ENCODE peak calls at places on chromosomes 7 and 10, in five cellular contexts. H, J, T, A and W are unnamed samples.

GRCh38 chr7:152594801-152595200 is 81.1 kb downstream of the XRCC2 start:
- DNase-seq in H (no peak), J (no peak), T (no peak), A (no peak), W (no peak)

GRCh38 chr7:691361-692045 is 35.0 kb upstream of the DNAAF5 start:
- DNase-seq in H (no peak), J (no peak), T (no peak), A (no peak), W (no peak)

GRCh38 chr7:126483972-126484371 is 768.8 kb downstream of the GRM8 start:
- DNase-seq in H (no peak), J (no peak), T (no peak), A (no peak), W (no peak)

GRCh38 chr7:95686109-95686508 is 86.2 kb upstream of the DYNC1I1 start:
- DNase-seq in H (peak), J (peak), T (peak), A (peak), W (no peak)

GRCh38 chr10:122461367-122461728 is at the start of gene HTRA1:
- DNase-seq in H (no peak), J (no peak), T (peak), A (peak), W (peak)

GRCh38 chr10:16779375-16779774 is 37.8 kb downstream of the RSU1 start:
- DNase-seq in H (no peak), J (no peak), T (peak), A (no peak), W (no peak)

GRCh38 chr10:131701131-131701947 is 199.5 kb upstream of the PPP2R2D start:
- DNase-seq in H (no peak), J (no peak), T (no peak), A (no peak), W (peak)

GRCh38 chr10:11881477-11882417 is 58.6 kb downstream of the PROSER2 start:
- DNase-seq in H (no peak), J (no peak), T (no peak), A (peak), W (no peak)

GRCh38 chr10:123766012-123766411 is 99.9 kb downstream of the GPR26 start:
- DNase-seq in H (no peak), J (no peak), T (no peak), A (no peak), W (no peak)

GRCh38 chr10:106857728-106858127 is 306.8 kb downstream of the SORCS1 start:
- DNase-seq in H (no peak), J (no peak), T (no peak), A (no peak), W (no peak)

GRCh38 chr10:6786579-6787031 is 206.5 kb upstream of the PRKCQ start:
- DNase-seq in H (no peak), J (peak), T (peak), A (no peak), W (no peak)

GRCh38 chr7:154869436-154869835 is 133.5 kb downstream of the PAXIP1 start:
- DNase-seq in H (no peak), J (no peak), T (no peak), A (no peak), W (no peak)

GRCh38 chr10:12633776-12634390 is 284.5 kb downstream of the CAMK1D start:
- DNase-seq in H (no peak), J (no peak), T (no peak), A (no peak), W (no peak)

GRCh38 chr7:43646603-43647313 is 63.9 kb downstream of the STK17A start:
- DNase-seq in H (no peak), J (no peak), T (peak), A (peak), W (no peak)

GRCh38 chr7:31782411-31782991 is 95.5 kb downstream of the PPP1R17 start:
- DNase-seq in H (no peak), J (no peak), T (peak), A (peak), W (no peak)

GRCh38 chr7:37182011-37182478 is 266.6 kb downstream of the ELMO1 start:
- DNase-seq in H (peak), J (peak), T (peak), A (peak), W (peak)

GRCh38 chr10:49512121-49512809 is 26.7 kb downstream of the ERCC6 start:
- DNase-seq in H (no peak), J (no peak), T (peak), A (peak), W (no peak)

GRCh38 chr10:19250542-19250941 is 201.9 kb downstream of the MALRD1 start:
- DNase-seq in H (no peak), J (peak), T (peak), A (peak), W (no peak)

GRCh38 chr10:117654105-117654504 is 111.6 kb downstream of the EMX2 start:
- DNase-seq in H (no peak), J (no peak), T (no peak), A (no peak), W (no peak)

GRCh38 chr10:124649209-124649608 is 95.0 kb downstream of the FAM53B start:
- DNase-seq in H (no peak), J (no peak), T (no peak), A (no peak), W (no peak)

GRCh38 chr10:110959379-110960332 is 40.3 kb downstream of the SHOC2 start:
- DNase-seq in H (no peak), J (no peak), T (no peak), A (no peak), W (no peak)

GRCh38 chr10:132129431-132129830 is 57.3 kb upstream of the DPYSL4 start:
- DNase-seq in H (no peak), J (no peak), T (peak), A (no peak), W (peak)

GRCh38 chr7:100897111-100897608 is 1.5 kb upstream of the ACHE start:
- DNase-seq in H (no peak), J (no peak), T (peak), A (peak), W (peak)

GRCh38 chr7:75835688-75836285 is 22.2 kb upstream of the CCL24 start:
- DNase-seq in H (no peak), J (no peak), T (no peak), A (no peak), W (no peak)

GRCh38 chr10:110651044-110651958 is 7.2 kb downstream of the RBM20 start:
- DNase-seq in H (no peak), J (peak), T (no peak), A (no peak), W (no peak)

GRCh38 chr10:106866244-106866845 is 298.2 kb downstream of the SORCS1 start:
- DNase-seq in H (no peak), J (no peak), T (no peak), A (no peak), W (no peak)

DNA sequence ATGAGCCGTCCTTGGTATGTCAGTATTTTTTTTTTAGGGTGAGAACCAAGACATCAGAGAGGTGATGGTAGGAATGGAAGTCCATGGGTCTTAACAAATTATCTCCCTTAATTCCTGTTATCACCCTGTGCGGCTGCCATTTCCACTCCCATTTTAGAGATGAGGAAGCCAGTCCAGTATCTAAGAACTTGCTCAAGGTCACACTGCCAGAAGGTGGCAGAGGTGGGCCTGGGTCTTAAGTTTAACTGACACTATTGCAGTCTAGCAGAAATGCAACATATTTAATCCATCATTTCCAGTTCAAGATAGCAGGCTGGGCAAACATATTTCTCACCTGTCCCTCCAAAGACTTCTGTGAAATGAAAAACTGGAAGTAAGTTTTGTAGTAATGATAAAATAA is 108.3 kb downstream of the GLI3 start:
- DNase-seq in H (no peak), J (no peak), T (peak), A (peak), W (no peak)
- TF ChIP-seq CTCF in H (no peak), J (peak), T (peak), A (peak), W (no peak)

DNA sequence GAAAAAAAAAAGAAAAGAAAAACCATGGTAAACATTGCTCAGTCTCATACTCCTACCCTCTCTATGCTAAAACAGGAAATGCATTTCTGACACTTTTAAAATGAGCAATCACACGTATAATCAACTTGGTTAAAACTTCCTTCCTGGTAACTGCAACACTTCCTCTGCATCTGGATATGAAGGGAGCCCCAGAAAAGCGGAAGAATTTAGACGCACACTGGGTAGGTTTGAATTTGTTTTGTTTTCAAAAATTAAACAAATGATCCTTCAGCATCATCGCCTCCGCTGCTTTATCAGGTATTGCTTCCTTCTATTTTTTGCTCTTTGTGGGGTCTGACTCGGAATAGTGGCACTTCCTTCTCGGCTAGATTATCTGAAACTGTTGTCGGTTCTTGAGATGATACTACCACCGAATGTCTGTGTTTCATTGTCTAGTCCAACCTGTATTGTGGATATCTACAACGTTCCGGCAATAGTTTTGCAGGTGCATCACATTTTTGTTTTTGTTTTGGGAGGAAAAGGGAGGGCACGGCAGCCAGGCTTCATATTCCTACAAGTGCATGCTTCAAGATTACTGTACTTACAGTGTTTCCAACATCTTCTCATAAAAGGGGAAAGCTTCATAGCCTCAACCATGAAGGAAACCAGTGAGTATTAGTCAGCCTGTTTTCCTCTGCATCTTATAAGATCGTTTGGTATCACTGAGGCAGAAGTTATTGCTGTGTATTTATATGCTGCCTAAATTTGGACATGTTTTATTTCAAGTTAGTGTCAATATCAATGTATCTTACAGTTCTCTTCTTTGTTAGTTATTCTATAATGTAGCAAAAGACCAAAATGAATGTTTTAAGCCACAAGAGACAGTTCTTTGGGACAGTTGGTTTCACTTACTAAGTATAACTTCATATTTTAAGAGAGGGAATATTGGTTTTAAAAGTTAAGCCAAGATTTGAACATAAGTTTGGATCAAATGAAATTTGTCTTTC is at the start of gene PIK3CG:
- DNase-seq in H (peak), J (no peak), T (peak), A (no peak), W (no peak)
- H3K4me3 ChIP-seq in H (peak), J (no peak), T (no peak), A (no peak), W (peak)

GRCh38 chr10:9081253-9081652 is 1026.8 kb downstream of the GATA3 start:
- DNase-seq in H (no peak), J (no peak), T (no peak), A (peak), W (no peak)
- H3K27ac ChIP-seq in H (no peak), J (no peak), T (no peak), A (no peak), W (no peak)

GRCh38 chr10:84201244-84201606 is 6.9 kb downstream of the CDHR1 start:
- DNase-seq in H (no peak), J (no peak), T (no peak), A (no peak), W (no peak)
- TF ChIP-seq CTCF in H (no peak), J (no peak), T (no peak), A (no peak), W (no peak)

GRCh38 chr7:45979275-45980180 is 58.5 kb upstream of the IGFBP3 start:
- DNase-seq in H (no peak), J (no peak), T (no peak), A (no peak), W (no peak)

GRCh38 chr7:45976485-45976856 is 55.4 kb upstream of the IGFBP3 start:
- DNase-seq in H (no peak), J (no peak), T (no peak), A (no peak), W (no peak)

GRCh38 chr7:45977256-45977655 is 56.2 kb upstream of the IGFBP3 start:
- DNase-seq in H (no peak), J (no peak), T (no peak), A (no peak), W (no peak)

GRCh38 chr7:45978731-45979211 is 57.7 kb upstream of the IGFBP3 start:
- DNase-seq in H (no peak), J (no peak), T (peak), A (no peak), W (no peak)

GRCh38 chr7:45978010-45978681 is 57.1 kb upstream of the IGFBP3 start:
- DNase-seq in H (no peak), J (peak), T (peak), A (peak), W (no peak)
- H3K4me3 ChIP-seq in H (no peak), J (peak), T (no peak), A (peak), W (no peak)

GRCh38 chr7:29087840-29088169 is 58.5 kb downstream of the CPVL start:
- DNase-seq in H (no peak), J (no peak), T (no peak), A (no peak), W (no peak)
- H3K27ac ChIP-seq in H (no peak), J (no peak), T (peak), A (no peak), W (peak)

DNA sequence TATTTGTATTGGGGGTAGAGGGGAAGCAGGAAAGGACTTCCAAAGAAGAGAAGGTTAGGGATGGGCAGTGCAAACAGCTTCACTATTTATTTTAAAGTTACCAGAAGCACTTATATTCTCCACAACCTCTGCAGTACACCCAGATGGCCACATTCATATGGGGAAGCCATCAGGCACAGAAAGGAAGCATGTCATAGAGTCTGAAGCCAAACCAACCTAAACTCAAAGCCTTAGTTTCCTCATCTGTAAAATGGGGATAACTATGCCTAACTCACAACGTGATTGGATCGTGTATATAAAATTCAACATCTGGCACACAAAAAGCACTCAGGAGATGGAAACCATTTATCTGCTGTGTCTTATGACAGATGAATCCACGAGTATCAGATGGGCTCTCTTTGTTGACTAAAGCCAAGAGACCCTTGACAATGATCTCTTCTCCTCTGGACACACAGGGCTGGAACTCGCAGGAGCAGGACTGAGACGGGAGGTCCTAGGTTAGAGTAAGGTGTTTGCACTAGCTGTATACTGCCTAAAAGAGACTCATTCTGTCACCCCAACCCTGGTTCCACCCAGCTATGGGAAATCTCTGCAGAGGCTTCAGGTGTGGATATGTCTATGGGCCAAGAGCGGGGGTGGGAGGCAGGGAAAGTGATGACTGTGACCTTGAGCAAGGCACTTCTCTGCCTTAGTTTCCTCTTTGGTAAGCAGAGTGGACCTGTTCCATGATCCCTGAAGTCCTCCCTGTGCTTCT is 1.8 kb downstream of the KIAA1549 start:
- DNase-seq in H (no peak), J (no peak), T (peak), A (peak), W (no peak)
- TF ChIP-seq CTCF in H (no peak), J (peak), T (no peak), A (no peak), W (peak)

GRCh38 chr7:98826811-98827231 is 43.0 kb downstream of the TMEM130 start:
- DNase-seq in H (no peak), J (no peak), T (no peak), A (peak), W (no peak)
- H3K4me3 ChIP-seq in H (no peak), J (no peak), T (no peak), A (no peak), W (no peak)